ENCODE peak calls at places on chromosomes 12 and 14, in nine cellular contexts. One of them, this sample, is unnamed.

GRCh38 chr12:96255077-96255476 is 60.9 kb downstream of the ELK3 start:
- DNase-seq in nephron progenitor cell: no peak
- DNase-seq in left ventricle myocardium superior: peak
- DNase-seq in A172: no peak
- DNase-seq in memory B cell: no peak
- DNase-seq in tibial artery: peak
- DNase-seq in LoVo: no peak
- DNase-seq in skeletal muscle cell: peak
- DNase-seq in C1 segment of cervical spinal cord: no peak
- DNase-seq in this sample: no peak

GRCh38 chr12:75487310-75487709 is 6.8 kb downstream of the GLIPR1 start:
- DNase-seq in nephron progenitor cell: no peak
- DNase-seq in left ventricle myocardium superior: no peak
- DNase-seq in A172: no peak
- DNase-seq in memory B cell: no peak
- DNase-seq in tibial artery: no peak
- DNase-seq in LoVo: no peak
- DNase-seq in skeletal muscle cell: no peak
- DNase-seq in C1 segment of cervical spinal cord: no peak
- DNase-seq in this sample: no peak

GRCh38 chr14:99430491-99430890 is 50.2 kb downstream of the SETD3 start:
- DNase-seq in nephron progenitor cell: no peak
- DNase-seq in left ventricle myocardium superior: peak
- DNase-seq in A172: no peak
- DNase-seq in memory B cell: peak
- DNase-seq in tibial artery: no peak
- DNase-seq in LoVo: no peak
- DNase-seq in skeletal muscle cell: no peak
- DNase-seq in C1 segment of cervical spinal cord: no peak
- DNase-seq in this sample: peak

GRCh38 chr12:116182359-116183063 is 95.0 kb downstream of the MED13L start:
- DNase-seq in nephron progenitor cell: no peak
- DNase-seq in left ventricle myocardium superior: no peak
- DNase-seq in A172: no peak
- DNase-seq in memory B cell: no peak
- DNase-seq in tibial artery: no peak
- DNase-seq in LoVo: no peak
- DNase-seq in skeletal muscle cell: no peak
- DNase-seq in C1 segment of cervical spinal cord: no peak
- DNase-seq in this sample: no peak

GRCh38 chr12:5466521-5466960 is 34.6 kb downstream of the NTF3 start:
- DNase-seq in nephron progenitor cell: no peak
- DNase-seq in left ventricle myocardium superior: no peak
- DNase-seq in A172: no peak
- DNase-seq in memory B cell: no peak
- DNase-seq in tibial artery: no peak
- DNase-seq in LoVo: no peak
- DNase-seq in skeletal muscle cell: no peak
- DNase-seq in C1 segment of cervical spinal cord: no peak
- DNase-seq in this sample: no peak

GRCh38 chr12:61757831-61758505 is 502.2 kb upstream of the USP15 start:
- DNase-seq in nephron progenitor cell: no peak
- DNase-seq in left ventricle myocardium superior: no peak
- DNase-seq in A172: peak
- DNase-seq in memory B cell: no peak
- DNase-seq in tibial artery: no peak
- DNase-seq in LoVo: no peak
- DNase-seq in skeletal muscle cell: no peak
- DNase-seq in C1 segment of cervical spinal cord: no peak
- DNase-seq in this sample: no peak

GRCh38 chr12:89737000-89737399 is 28.4 kb upstream of the ATP2B1 start:
- DNase-seq in nephron progenitor cell: no peak
- DNase-seq in left ventricle myocardium superior: no peak
- DNase-seq in A172: no peak
- DNase-seq in memory B cell: no peak
- DNase-seq in tibial artery: no peak
- DNase-seq in LoVo: no peak
- DNase-seq in skeletal muscle cell: no peak
- DNase-seq in C1 segment of cervical spinal cord: no peak
- DNase-seq in this sample: no peak

GRCh38 chr14:95577067-95577800 is 42.4 kb downstream of the GLRX5 start:
- DNase-seq in nephron progenitor cell: no peak
- DNase-seq in left ventricle myocardium superior: no peak
- DNase-seq in A172: no peak
- DNase-seq in memory B cell: peak
- DNase-seq in tibial artery: no peak
- DNase-seq in LoVo: no peak
- DNase-seq in skeletal muscle cell: no peak
- DNase-seq in C1 segment of cervical spinal cord: no peak
- DNase-seq in this sample: no peak

GRCh38 chr12:52202361-52203078 is 10.7 kb upstream of the KRT80 start:
- DNase-seq in nephron progenitor cell: peak
- DNase-seq in left ventricle myocardium superior: no peak
- DNase-seq in A172: peak
- DNase-seq in memory B cell: no peak
- DNase-seq in tibial artery: peak
- DNase-seq in LoVo: no peak
- DNase-seq in skeletal muscle cell: no peak
- DNase-seq in C1 segment of cervical spinal cord: no peak
- DNase-seq in this sample: peak

GRCh38 chr14:103260629-103261124 is 73.4 kb upstream of the EIF5 start:
- DNase-seq in nephron progenitor cell: no peak
- DNase-seq in left ventricle myocardium superior: peak
- DNase-seq in A172: peak
- DNase-seq in memory B cell: no peak
- DNase-seq in tibial artery: peak
- DNase-seq in LoVo: peak
- DNase-seq in skeletal muscle cell: no peak
- DNase-seq in C1 segment of cervical spinal cord: no peak
- DNase-seq in this sample: no peak

GRCh38 chr12:130266751-130267150 is 70.9 kb upstream of the PIWIL1 start:
- DNase-seq in nephron progenitor cell: peak
- DNase-seq in left ventricle myocardium superior: no peak
- DNase-seq in A172: no peak
- DNase-seq in memory B cell: no peak
- DNase-seq in tibial artery: no peak
- DNase-seq in LoVo: no peak
- DNase-seq in skeletal muscle cell: no peak
- DNase-seq in C1 segment of cervical spinal cord: no peak
- DNase-seq in this sample: no peak

GRCh38 chr14:105549481-105549880 is 23.1 kb downstream of the TMEM121 start:
- DNase-seq in nephron progenitor cell: no peak
- DNase-seq in left ventricle myocardium superior: no peak
- DNase-seq in A172: no peak
- DNase-seq in memory B cell: no peak
- DNase-seq in tibial artery: no peak
- DNase-seq in LoVo: no peak
- DNase-seq in skeletal muscle cell: no peak
- DNase-seq in C1 segment of cervical spinal cord: no peak
- DNase-seq in this sample: no peak

This sample was measured in glutamatergic neuron.